ENCODE peak calls at places on chromosome 1, in six cellular contexts. O, B, C, H, U and T are unnamed samples.
A peak's percentile ranks its signal among the peaks of the same experiment; 100 is the strongest.

GRCh38 chr1:243477676-243478075 is 221.8 kb downstream of the SDCCAG8 start:
- DNase-seq in O (no peak), B (no peak), C (no peak), H (no peak), U (no peak), T (no peak)

GRCh38 chr1:82517586-82517985 is 716.9 kb downstream of the ADGRL2 start:
- DNase-seq in O (no peak), B (peak; percentile 7), C (no peak), H (no peak), U (no peak), T (no peak)

GRCh38 chr1:69511426-69512192 is 56.1 kb upstream of the LRRC7 start:
- DNase-seq in O (no peak), B (no peak), C (no peak), H (no peak), U (no peak), T (no peak)

GRCh38 chr1:11431946-11432507 is 46.9 kb upstream of the DISP3 start:
- DNase-seq in O (no peak), B (no peak), C (no peak), H (no peak), U (no peak), T (no peak)

GRCh38 chr1:216075339-216075738 is 347.9 kb downstream of the USH2A start:
- DNase-seq in O (peak; percentile 20), B (no peak), C (no peak), H (no peak), U (no peak), T (no peak)

GRCh38 chr1:82227696-82228095 is 427.0 kb downstream of the ADGRL2 start:
- DNase-seq in O (no peak), B (no peak), C (no peak), H (no peak), U (no peak), T (no peak)

GRCh38 chr1:2030076-2030870 is 11.1 kb downstream of the GABRD start:
- DNase-seq in O (no peak), B (no peak), C (no peak), H (no peak), U (no peak), T (no peak)

GRCh38 chr1:11518016-11518670 is 39.2 kb downstream of the DISP3 start:
- DNase-seq in O (no peak), B (no peak), C (no peak), H (no peak), U (no peak), T (no peak)

GRCh38 chr1:22712502-22713271 is 2.0 kb downstream of the EPHB2 start:
- DNase-seq in O (no peak), B (peak; percentile 52), C (peak; percentile 40), H (no peak), U (no peak), T (no peak)

GRCh38 chr1:64917328-64917861 is 49.0 kb downstream of the JAK1 start:
- DNase-seq in O (peak; percentile 98), B (peak; percentile 21), C (no peak), H (no peak), U (no peak), T (no peak)

GRCh38 chr1:81850495-81850894 is 49.8 kb downstream of the ADGRL2 start:
- DNase-seq in O (no peak), B (no peak), C (no peak), H (no peak), U (no peak), T (no peak)

GRCh38 chr1:78168306-78168705 is 122.5 kb downstream of the GIPC2 start:
- DNase-seq in O (no peak), B (no peak), C (no peak), H (no peak), U (no peak), T (no peak)

GRCh38 chr1:74363220-74363619 is 128.0 kb downstream of the TNNI3K start:
- DNase-seq in O (no peak), B (no peak), C (no peak), H (no peak), U (no peak), T (no peak)

GRCh38 chr1:94002046-94002787 is 93.0 kb upstream of the GCLM start:
- DNase-seq in O (no peak), B (no peak), C (no peak), H (no peak), U (no peak), T (no peak)

GRCh38 chr1:99662581-99663208 is 16.8 kb downstream of the PALMD start:
- DNase-seq in O (peak; percentile 66), B (no peak), C (no peak), H (no peak), U (no peak), T (no peak)

GRCh38 chr1:54121482-54122130 is 31.2 kb downstream of the CDCP2 start:
- DNase-seq in O (no peak), B (peak; percentile 86), C (peak; percentile 58), H (peak; percentile 8), U (peak; percentile 66), T (peak; percentile 78)

GRCh38 chr1:14521602-14522001 is 76.9 kb upstream of the KAZN start:
- DNase-seq in O (no peak), B (no peak), C (no peak), H (no peak), U (no peak), T (no peak)

GRCh38 chr1:30190481-30191153 is 532.8 kb downstream of the MATN1 start:
- DNase-seq in O (no peak), B (no peak), C (no peak), H (no peak), U (no peak), T (no peak)

GRCh38 chr1:222600274-222600673 is 10.5 kb upstream of the TAF1A start:
- DNase-seq in O (no peak), B (no peak), C (no peak), H (no peak), U (no peak), T (no peak)

GRCh38 chr1:55275976-55276375 is 60.8 kb upstream of the USP24 start:
- DNase-seq in O (no peak), B (no peak), C (no peak), H (no peak), U (no peak), T (no peak)

GRCh38 chr1:229130028-229130668 is 140.8 kb upstream of the RAB4A start:
- DNase-seq in O (no peak), B (peak; percentile 75), C (no peak), H (no peak), U (peak; percentile 16), T (peak; percentile 56)

GRCh38 chr1:221117548-221117951 is 238.3 kb downstream of the HLX start:
- DNase-seq in O (no peak), B (no peak), C (no peak), H (no peak), U (no peak), T (no peak)

GRCh38 chr1:198465201-198466144 is 75.0 kb downstream of the ATP6V1G3 start:
- DNase-seq in O (peak; percentile 42), B (no peak), C (no peak), H (no peak), U (no peak), T (no peak)

GRCh38 chr1:19645544-19646252 is 1.6 kb downstream of the NBL1 start:
- DNase-seq in O (no peak), B (peak; percentile 52), C (no peak), H (no peak), U (no peak), T (no peak)

GRCh38 chr1:119385650-119386049 is 17.1 kb downstream of the HAO2 start:
- DNase-seq in O (no peak), B (no peak), C (no peak), H (no peak), U (no peak), T (no peak)

GRCh38 chr1:187605736-187606135 is 777.0 kb downstream of the PLA2G4A start:
- DNase-seq in O (no peak), B (no peak), C (no peak), H (no peak), U (no peak), T (no peak)

GRCh38 chr1:24325587-24326449 is 6.7 kb downstream of the GRHL3 start:
- DNase-seq in O (no peak), B (no peak), C (no peak), H (no peak), U (no peak), T (no peak)

GRCh38 chr1:51518033-51518729 is 885 bp downstream of the EPS15 start:
- DNase-seq in O (no peak), B (peak; percentile 76), C (no peak), H (no peak), U (no peak), T (peak; percentile 96)

GRCh38 chr1:208007938-208008342 is 97.0 kb upstream of the CD34 start:
- DNase-seq in O (peak; percentile 65), B (no peak), C (no peak), H (no peak), U (no peak), T (no peak)

GRCh38 chr1:2014726-2015382 is 4.3 kb upstream of the GABRD start:
- DNase-seq in O (no peak), B (no peak), C (no peak), H (no peak), U (no peak), T (no peak)

GRCh38 chr1:8739377-8739776 is 78.1 kb downstream of the RERE start:
- DNase-seq in O (no peak), B (no peak), C (no peak), H (no peak), U (no peak), T (no peak)

GRCh38 chr1:214332950-214333798 is 52.2 kb downstream of the SMYD2 start:
- DNase-seq in O (peak; percentile 29), B (peak; percentile 63), C (peak; percentile 55), H (no peak), U (peak; percentile 13), T (no peak)

GRCh38 chr1:39540504-39541031 is 36.0 kb downstream of the PABPC4 start:
- DNase-seq in O (peak; percentile 6), B (peak; percentile 39), C (no peak), H (peak; percentile 29), U (no peak), T (no peak)

GRCh38 chr1:156923565-156924477 is 3.4 kb downstream of the LRRC71 start:
- DNase-seq in O (no peak), B (no peak), C (no peak), H (no peak), U (no peak), T (no peak)